ENCODE peak calls at places on chromosomes 6 and 20, in nine cellular contexts. Y is WTC11; J is brain microvascular endothelial cell; S is CD8-positive, alpha-beta T cell; P is BJ; H is BE2C; F is glutamatergic neuron; M is AG04450; O is left ventricle myocardium inferior. W is an unnamed sample.

GRCh38 chr6:26155066-26155925 is 68.1 kb downstream of the HFE start:
- DNase-seq in J (no peak), Y (peak; percentile 29), S (no peak), O (peak; percentile 49), H (peak; percentile 59), P (no peak), F (peak; percentile 65), M (no peak), W (no peak)

GRCh38 chr6:161272600-161273355 is 1.1 kb downstream of the AGPAT4 start:
- DNase-seq in H (peak; percentile 20), P (no peak), M (no peak), O (no peak), J (peak; percentile 25), Y (no peak), F (no peak), S (no peak), W (no peak)

GRCh38 chr6:6616670-6617069 is 28.1 kb downstream of the LY86 start:
- DNase-seq in P (no peak), F (no peak), S (no peak), Y (no peak), H (no peak), O (no peak), J (no peak), M (no peak), W (no peak)

GRCh38 chr6:52839124-52840055 is 1.2 kb downstream of the GSTA5 start:
- DNase-seq in S (peak; percentile 6), M (peak; percentile 15), J (peak; percentile 61), F (peak; percentile 74), P (no peak), Y (peak; percentile 80), H (peak; percentile 78), O (no peak), W (peak; percentile 22)

GRCh38 chr20:34829191-34829590 is 3.7 kb upstream of the NCOA6 start:
- DNase-seq in O (no peak), S (no peak), J (no peak), P (no peak), F (no peak), M (no peak), H (no peak), Y (no peak), W (no peak)

GRCh38 chr20:64161595-64162238 is 2.5 kb upstream of the MYT1 start:
- DNase-seq in P (no peak), M (no peak), H (no peak), Y (peak; percentile 86), J (peak; percentile 12), O (peak; percentile 38), F (peak; percentile 75), S (no peak), W (peak; percentile 72)

GRCh38 chr20:24673678-24674570 is 204.5 kb downstream of the SYNDIG1 start:
- DNase-seq in Y (no peak), F (no peak), J (peak; percentile 25), S (no peak), O (no peak), P (no peak), M (no peak), H (no peak), W (no peak)

GRCh38 chr20:59403261-59403961 is 103.0 kb downstream of the EDN3 start:
- DNase-seq in P (no peak), H (peak; percentile 73), J (peak; percentile 1), F (peak; percentile 86), S (peak; percentile 57), Y (peak; percentile 86), O (peak; percentile 36), M (no peak), W (peak; percentile 89)

GRCh38 chr6:134111062-134111677 is 58.7 kb upstream of the SLC2A12 start:
- DNase-seq in M (no peak), O (no peak), J (peak; percentile 61), H (peak; percentile 51), S (no peak), Y (peak; percentile 34), P (no peak), F (peak; percentile 35), W (no peak)

GRCh38 chr6:71043902-71044301 is 87.0 kb upstream of the B3GAT2 start:
- DNase-seq in Y (no peak), F (no peak), P (no peak), H (no peak), M (no peak), S (no peak), O (no peak), J (peak; percentile 22), W (no peak)

GRCh38 chr6:83592770-83593394 is 80.5 kb downstream of the PRSS35 start:
- DNase-seq in M (no peak), S (no peak), J (peak; percentile 17), O (no peak), P (no peak), H (peak; percentile 26), Y (peak; percentile 22), F (no peak), W (no peak)

GRCh38 chr6:70312165-70312564 is 9.3 kb upstream of the COL9A1 start:
- DNase-seq in H (no peak), S (no peak), F (no peak), Y (no peak), P (peak; percentile 36), M (peak; percentile 34), J (peak; percentile 77), O (no peak), W (no peak)

GRCh38 chr6:136439514-136440186 is 110.6 kb downstream of the MAP7 start:
- DNase-seq in F (no peak), H (no peak), M (no peak), S (no peak), O (no peak), P (no peak), Y (no peak), J (no peak), W (no peak)

GRCh38 chr6:7542065-7542877 is 800 bp downstream of the DSP start:
- DNase-seq in O (peak; percentile 30), J (peak; percentile 13), H (no peak), M (no peak), F (peak; percentile 49), P (no peak), Y (peak; percentile 69), S (no peak), W (peak; percentile 30)

GRCh38 chr6:4803343-4803744 is 27.1 kb downstream of the CDYL start:
- DNase-seq in M (no peak), O (no peak), H (no peak), P (no peak), Y (no peak), J (no peak), F (no peak), S (no peak), W (no peak)

GRCh38 chr6:1336246-1336843 is 24.4 kb downstream of the FOXQ1 start:
- DNase-seq in O (no peak), Y (peak; percentile 58), P (no peak), M (no peak), J (no peak), F (no peak), S (no peak), H (no peak), W (peak; percentile 55)

GRCh38 chr6:164455835-164456234 is 853.6 kb downstream of the C6orf118 start:
- DNase-seq in F (no peak), Y (peak; percentile 14), O (no peak), H (no peak), S (no peak), J (no peak), M (no peak), P (no peak), W (no peak)

GRCh38 chr6:163538331-163538730 is 123.8 kb downstream of the QKI start:
- DNase-seq in O (no peak), J (no peak), Y (no peak), H (no peak), S (no peak), F (no peak), M (no peak), P (no peak), W (no peak)

GRCh38 chr6:138339024-138339423 is 38.7 kb upstream of the SMIM28 start:
- DNase-seq in O (no peak), S (no peak), F (no peak), M (no peak), J (no peak), Y (no peak), P (no peak), H (no peak), W (no peak)

GRCh38 chr6:84597238-84597875 is 167.0 kb downstream of the TBX18 start:
- DNase-seq in M (no peak), H (no peak), Y (no peak), J (peak; percentile 41), F (no peak), O (no peak), S (no peak), P (no peak), W (no peak)

DNA sequence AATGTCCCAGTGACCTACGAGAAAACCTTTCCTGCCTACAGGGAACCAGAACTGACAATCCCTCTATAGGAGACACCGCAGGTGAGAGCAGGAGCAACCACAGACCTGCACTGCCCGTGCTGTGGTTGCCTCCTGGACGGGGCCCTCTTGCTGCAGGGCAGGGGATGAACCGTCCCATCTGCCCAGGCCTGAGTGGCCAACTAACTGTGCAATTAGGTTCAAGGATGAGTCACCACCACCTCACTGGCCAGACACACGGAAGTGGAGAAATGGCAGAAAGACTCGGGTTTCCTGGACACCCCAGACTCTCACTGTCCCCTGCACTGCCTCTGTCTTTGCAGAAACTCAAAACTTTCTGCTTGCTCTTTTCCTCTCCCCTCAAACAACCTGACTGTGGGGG is 13.8 kb upstream of the HLA-G start:
- DNase-seq in P (no peak), F (no peak), M (no peak), Y (no peak), O (no peak), H (no peak), J (no peak), S (no peak), W (no peak)
- TF ChIP-seq CTCF in P (no peak), F (no peak), M (no peak), Y (no peak), O (no peak), H (no peak), J (no peak), S (no peak), W (no peak)

GRCh38 chr6:150964765-150965164 is 99.3 kb downstream of the MTHFD1L start:
- DNase-seq in P (no peak), H (no peak), O (no peak), S (no peak), M (no peak), F (no peak), Y (no peak), J (no peak), W (no peak)
- TF ChIP-seq CTCF in P (no peak), H (peak; percentile 12), O (no peak), S (no peak), M (no peak), F (no peak), Y (no peak), J (peak; percentile 22), W (no peak)

DNA sequence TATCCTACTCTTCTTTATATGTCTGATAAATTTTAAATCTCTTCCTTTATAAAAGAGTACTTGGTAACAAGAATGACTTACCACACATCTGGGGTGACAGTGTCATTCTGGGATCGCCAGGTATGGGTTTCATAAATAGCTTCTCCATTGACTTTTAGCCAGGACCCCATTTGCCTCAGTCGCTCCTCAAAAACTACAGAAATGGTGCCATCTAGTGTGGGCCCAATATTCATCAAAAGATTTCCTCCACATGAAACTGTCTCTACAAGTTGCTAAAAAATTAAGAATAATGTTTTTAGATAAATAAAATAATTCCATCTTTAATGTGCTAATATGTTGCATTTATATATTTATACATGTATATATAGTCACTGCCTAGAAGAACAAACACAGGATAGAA is 9.7 kb downstream of the FUCA2 start:
- DNase-seq in H (no peak), J (no peak), P (no peak), Y (no peak), O (no peak), M (no peak), S (no peak), F (no peak), W (no peak)
- TF ChIP-seq CTCF in H (no peak), J (peak; percentile 12), P (no peak), Y (no peak), O (no peak), M (no peak), S (no peak), F (no peak), W (no peak)

GRCh38 chr6:139927236-139927635 is 552.8 kb upstream of the CITED2 start:
- DNase-seq in Y (no peak), F (no peak), J (peak; percentile 71), H (no peak), S (no peak), P (no peak), O (no peak), M (peak; percentile 57), W (no peak)
- TF ChIP-seq CTCF in Y (no peak), F (no peak), J (peak; percentile 61), H (peak; percentile 37), S (no peak), P (peak; percentile 27), O (no peak), M (peak; percentile 54), W (no peak)

W was measured in progenitor cell of endocrine pancreas.